ENCODE peak calls at places on chromosomes 13 and 19, in ten cellular contexts. P is effector memory CD8-positive, alpha-beta T cell; C is T-cell; L is HT-29; R is cardiac fibroblast; G is putamen; U is AG09309; O is fibroblast of pulmonary artery; V is DMS79; A is pancreas. I is an unnamed sample.

GRCh38 chr13:75482070-75482819 is at the start of gene TBC1D4:
- DNase-seq in U (peak), P (peak), C (peak), O (peak), R (peak), A (peak), L (peak), V (peak), G (peak), I (peak)

GRCh38 chr19:47891923-47892666 is 6.0 kb upstream of the SULT2A1 start:
- DNase-seq in L (no peak), V (no peak), U (no peak), C (no peak), A (no peak), G (no peak), R (peak), O (peak), P (no peak), I (no peak)

GRCh38 chr19:54525636-54526035 is 23.0 kb downstream of the LAIR2 start:
- DNase-seq in G (no peak), U (no peak), O (no peak), R (no peak), C (no peak), A (no peak), L (no peak), V (no peak), P (no peak), I (no peak)

GRCh38 chr19:8335343-8336071 is 7.6 kb downstream of the KANK3 start:
- DNase-seq in L (no peak), R (no peak), U (no peak), V (peak), P (no peak), C (no peak), O (no peak), G (no peak), A (peak), I (no peak)

GRCh38 chr19:4977299-4978174 is 8.6 kb downstream of the KDM4B start:
- DNase-seq in C (no peak), L (no peak), O (peak), P (no peak), U (peak), A (peak), R (peak), V (peak), G (no peak), I (no peak)

GRCh38 chr19:676343-677105 is at the start of gene FSTL3:
- DNase-seq in R (peak), U (no peak), O (no peak), L (no peak), C (no peak), G (no peak), V (no peak), P (no peak), A (peak), I (no peak)

GRCh38 chr19:23002690-23003422 is at the start of gene ZNF728:
- DNase-seq in L (no peak), R (no peak), V (no peak), A (peak), U (no peak), G (peak), P (no peak), C (no peak), O (no peak), I (peak)

GRCh38 chr13:41224113-41225110 is 30.0 kb upstream of the KBTBD7 start:
- DNase-seq in C (no peak), A (no peak), V (no peak), G (peak), P (no peak), U (no peak), O (peak), R (peak), L (no peak), I (no peak)

GRCh38 chr19:42363614-42364346 is 26.3 kb downstream of the CNFN start:
- DNase-seq in O (no peak), G (no peak), V (no peak), C (no peak), A (no peak), R (no peak), U (no peak), P (no peak), L (no peak), I (no peak)

GRCh38 chr19:40363128-40363527 is 14.6 kb downstream of the PLD3 start:
- DNase-seq in V (no peak), C (no peak), L (peak), A (no peak), O (no peak), R (peak), G (no peak), P (no peak), U (no peak), I (no peak)

GRCh38 chr13:72808917-72809500 is 27.1 kb downstream of the PIBF1 start:
- DNase-seq in L (peak), G (no peak), U (no peak), V (no peak), C (no peak), R (peak), A (no peak), P (no peak), O (peak), I (no peak)

GRCh38 chr13:111469916-111470506 is 149.6 kb downstream of the TEX29 start:
- DNase-seq in A (no peak), P (no peak), L (no peak), R (no peak), O (no peak), G (no peak), C (no peak), U (no peak), V (no peak), I (no peak)

GRCh38 chr19:47005164-47005641 is 14.4 kb upstream of the NPAS1 start:
- DNase-seq in V (peak), P (no peak), L (no peak), U (no peak), R (no peak), A (no peak), G (no peak), O (no peak), C (no peak), I (no peak)

GRCh38 chr19:801861-802496 is 4.7 kb downstream of the PTBP1 start:
- DNase-seq in V (no peak), C (no peak), O (peak), A (no peak), R (peak), P (no peak), U (no peak), L (no peak), G (no peak), I (no peak)

GRCh38 chr19:40347476-40348124 is 597 bp downstream of the C19orf47 start:
- DNase-seq in U (no peak), C (no peak), P (no peak), L (no peak), G (no peak), O (no peak), V (no peak), A (no peak), R (no peak), I (no peak)

I was measured in mucosa of descending colon.